ENCODE peak calls at places on chromosomes 2 and 18, in four cellular contexts. One of them, this sample, is unnamed.

GRCh38 chr18:49668583-49669290 is 106.9 kb downstream of the LIPG start:
- DNase-seq in AG08396: no peak
- DNase-seq in ELF-1: peak
- DNase-seq in progenitor cell of endocrine pancreas: no peak
- DNase-seq in this sample: no peak

GRCh38 chr2:207046642-207047213 is 107.4 kb downstream of the CPO start:
- DNase-seq in AG08396: no peak
- DNase-seq in ELF-1: no peak
- DNase-seq in progenitor cell of endocrine pancreas: no peak
- DNase-seq in this sample: no peak

GRCh38 chr18:21979759-21980158 is 189.6 kb upstream of the GATA6 start:
- DNase-seq in AG08396: no peak
- DNase-seq in ELF-1: no peak
- DNase-seq in progenitor cell of endocrine pancreas: no peak
- DNase-seq in this sample: no peak

GRCh38 chr2:73716518-73717250 is 20.5 kb downstream of the TPRKB start:
- DNase-seq in AG08396: no peak
- DNase-seq in ELF-1: no peak
- DNase-seq in progenitor cell of endocrine pancreas: no peak
- DNase-seq in this sample: peak

GRCh38 chr2:54088191-54088634 is 27.2 kb upstream of the ACYP2 start:
- DNase-seq in AG08396: no peak
- DNase-seq in ELF-1: peak
- DNase-seq in progenitor cell of endocrine pancreas: no peak
- DNase-seq in this sample: no peak

GRCh38 chr2:234681206-234681605 is 184.3 kb upstream of the ARL4C start:
- DNase-seq in AG08396: no peak
- DNase-seq in ELF-1: no peak
- DNase-seq in progenitor cell of endocrine pancreas: no peak
- DNase-seq in this sample: no peak

GRCh38 chr2:74474899-74475298 is 2.4 kb upstream of the MRPL53 start:
- DNase-seq in AG08396: no peak
- DNase-seq in ELF-1: peak
- DNase-seq in progenitor cell of endocrine pancreas: no peak
- DNase-seq in this sample: no peak

GRCh38 chr2:123451517-123451916 is 573.6 kb upstream of the CNTNAP5 start:
- DNase-seq in AG08396: no peak
- DNase-seq in ELF-1: no peak
- DNase-seq in progenitor cell of endocrine pancreas: no peak
- DNase-seq in this sample: no peak

GRCh38 chr2:43075054-43075593 is 151.3 kb downstream of the ZFP36L2 start:
- DNase-seq in AG08396: peak
- DNase-seq in ELF-1: no peak
- DNase-seq in progenitor cell of endocrine pancreas: no peak
- DNase-seq in this sample: peak

GRCh38 chr2:36450466-36451196 is 95.1 kb downstream of the CRIM1 start:
- DNase-seq in AG08396: peak
- DNase-seq in ELF-1: no peak
- DNase-seq in progenitor cell of endocrine pancreas: no peak
- DNase-seq in this sample: peak

GRCh38 chr2:43019536-43020183 is 206.7 kb downstream of the ZFP36L2 start:
- DNase-seq in AG08396: no peak
- DNase-seq in ELF-1: no peak
- DNase-seq in progenitor cell of endocrine pancreas: no peak
- DNase-seq in this sample: no peak